ENCODE peak calls at places on chromosomes 16 and 17, in five cellular contexts. One of them, this sample, is unnamed.

GRCh38 chr17:4935650-4936049 is 3.6 kb downstream of the GP1BA start:
- DNase-seq in endodermal cell: no peak
- DNase-seq in CD4-positive, CD25-positive, alpha-beta regulatory T cell: no peak
- DNase-seq in GM23248: no peak
- DNase-seq in tibial artery: no peak
- DNase-seq in this sample: no peak

GRCh38 chr17:28865946-28866752 is 11.3 kb downstream of the ERAL1 start:
- DNase-seq in endodermal cell: no peak
- DNase-seq in CD4-positive, CD25-positive, alpha-beta regulatory T cell: no peak
- DNase-seq in GM23248: peak; percentile 51
- DNase-seq in tibial artery: no peak
- DNase-seq in this sample: no peak

GRCh38 chr17:79775635-79776034 is 2.3 kb upstream of the CBX2 start:
- DNase-seq in endodermal cell: no peak
- DNase-seq in CD4-positive, CD25-positive, alpha-beta regulatory T cell: no peak
- DNase-seq in GM23248: no peak
- DNase-seq in tibial artery: no peak
- DNase-seq in this sample: no peak

GRCh38 chr17:79036609-79037008 is 12.6 kb downstream of the C1QTNF1 start:
- DNase-seq in endodermal cell: peak; percentile 17
- DNase-seq in CD4-positive, CD25-positive, alpha-beta regulatory T cell: no peak
- DNase-seq in GM23248: peak; percentile 93
- DNase-seq in tibial artery: no peak
- DNase-seq in this sample: no peak

GRCh38 chr16:28213396-28213795 is 1.6 kb upstream of the XPO6 start:
- DNase-seq in endodermal cell: no peak
- DNase-seq in CD4-positive, CD25-positive, alpha-beta regulatory T cell: no peak
- DNase-seq in GM23248: no peak
- DNase-seq in tibial artery: no peak
- DNase-seq in this sample: no peak

GRCh38 chr17:44932526-44933097 is 15.0 kb downstream of the KIF18B start:
- DNase-seq in endodermal cell: peak; percentile 36
- DNase-seq in CD4-positive, CD25-positive, alpha-beta regulatory T cell: no peak
- DNase-seq in GM23248: no peak
- DNase-seq in tibial artery: no peak
- DNase-seq in this sample: peak; percentile 28

GRCh38 chr17:68981288-68981687 is 26.1 kb upstream of the ABCA8 start:
- DNase-seq in endodermal cell: no peak
- DNase-seq in CD4-positive, CD25-positive, alpha-beta regulatory T cell: no peak
- DNase-seq in GM23248: peak; percentile 45
- DNase-seq in tibial artery: peak; percentile 75
- DNase-seq in this sample: no peak

GRCh38 chr17:73628642-73629552 is 15.3 kb downstream of the SDK2 start:
- DNase-seq in endodermal cell: no peak
- DNase-seq in CD4-positive, CD25-positive, alpha-beta regulatory T cell: no peak
- DNase-seq in GM23248: no peak
- DNase-seq in tibial artery: no peak
- DNase-seq in this sample: no peak

GRCh38 chr16:53620476-53620875 is 83.2 kb downstream of the RPGRIP1L start:
- DNase-seq in endodermal cell: no peak
- DNase-seq in CD4-positive, CD25-positive, alpha-beta regulatory T cell: no peak
- DNase-seq in GM23248: no peak
- DNase-seq in tibial artery: no peak
- DNase-seq in this sample: no peak

GRCh38 chr16:54873081-54873480 is 57.6 kb upstream of the IRX5 start:
- DNase-seq in endodermal cell: no peak
- DNase-seq in CD4-positive, CD25-positive, alpha-beta regulatory T cell: no peak
- DNase-seq in GM23248: peak; percentile 10
- DNase-seq in tibial artery: no peak
- DNase-seq in this sample: no peak

GRCh38 chr17:38864636-38865398 is 5.0 kb upstream of the LASP1 start:
- DNase-seq in endodermal cell: peak; percentile 82
- DNase-seq in CD4-positive, CD25-positive, alpha-beta regulatory T cell: no peak
- DNase-seq in GM23248: peak; percentile 45
- DNase-seq in tibial artery: no peak
- DNase-seq in this sample: peak; percentile 69

GRCh38 chr16:84005391-84005790 is 37.2 kb downstream of the SLC38A8 start:
- DNase-seq in endodermal cell: no peak
- DNase-seq in CD4-positive, CD25-positive, alpha-beta regulatory T cell: no peak
- DNase-seq in GM23248: no peak
- DNase-seq in tibial artery: no peak
- DNase-seq in this sample: no peak

DNA sequence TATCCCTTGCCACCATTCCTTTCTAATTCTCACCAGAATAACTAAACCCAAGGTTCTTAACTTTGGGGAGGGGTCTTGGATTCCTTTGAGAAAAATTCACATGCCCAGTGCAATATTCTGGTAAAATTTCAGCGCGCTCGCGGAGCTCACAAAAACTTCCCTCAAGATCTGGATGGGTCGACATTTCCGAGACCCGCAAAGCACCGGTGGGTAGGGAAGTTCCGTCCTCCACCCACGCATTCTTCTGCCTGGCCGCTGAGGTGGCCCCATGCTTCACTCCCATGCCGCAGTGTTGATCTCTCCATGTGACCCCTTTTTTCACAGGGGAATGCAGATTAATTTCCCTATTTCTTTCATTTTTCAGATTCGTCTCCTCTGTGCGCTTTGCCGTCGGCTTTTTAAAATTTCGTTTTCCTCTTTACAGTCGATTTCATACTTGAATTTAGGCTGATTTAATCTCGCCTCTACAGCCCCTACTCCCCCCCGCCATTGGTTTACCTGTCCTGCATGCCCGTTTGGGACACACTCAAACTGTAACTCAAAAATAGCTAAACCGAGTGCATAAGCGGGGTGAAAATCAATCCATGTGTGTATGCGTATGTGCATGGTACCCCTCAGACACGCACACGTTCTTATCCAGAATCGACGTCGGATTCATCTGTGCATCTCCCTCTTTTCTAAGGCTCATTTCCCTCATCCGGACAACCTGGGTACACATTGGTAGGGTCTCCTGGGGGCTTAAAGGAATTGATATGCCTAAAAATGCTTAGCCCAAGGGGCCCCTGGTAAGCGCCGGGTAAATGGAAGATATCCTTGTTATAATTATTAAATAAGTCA is 1.4 kb upstream of the SP6 start:
- DNase-seq in endodermal cell: no peak
- DNase-seq in CD4-positive, CD25-positive, alpha-beta regulatory T cell: no peak
- DNase-seq in GM23248: peak; percentile 37
- DNase-seq in tibial artery: no peak
- DNase-seq in this sample: no peak
- H3K27me3 ChIP-seq in endodermal cell: peaks cover 82% of the 10 kb centered on the region
- H3K27me3 ChIP-seq in CD4-positive, CD25-positive, alpha-beta regulatory T cell: peaks cover 46% of the 10 kb centered on the region
- H3K27me3 ChIP-seq in GM23248: peaks cover 39% of the 10 kb centered on the region
- H3K27me3 ChIP-seq in tibial artery: peaks cover 4% of the 10 kb centered on the region
- H3K27me3 ChIP-seq in this sample: peaks cover 92% of the 10 kb centered on the region

DNA sequence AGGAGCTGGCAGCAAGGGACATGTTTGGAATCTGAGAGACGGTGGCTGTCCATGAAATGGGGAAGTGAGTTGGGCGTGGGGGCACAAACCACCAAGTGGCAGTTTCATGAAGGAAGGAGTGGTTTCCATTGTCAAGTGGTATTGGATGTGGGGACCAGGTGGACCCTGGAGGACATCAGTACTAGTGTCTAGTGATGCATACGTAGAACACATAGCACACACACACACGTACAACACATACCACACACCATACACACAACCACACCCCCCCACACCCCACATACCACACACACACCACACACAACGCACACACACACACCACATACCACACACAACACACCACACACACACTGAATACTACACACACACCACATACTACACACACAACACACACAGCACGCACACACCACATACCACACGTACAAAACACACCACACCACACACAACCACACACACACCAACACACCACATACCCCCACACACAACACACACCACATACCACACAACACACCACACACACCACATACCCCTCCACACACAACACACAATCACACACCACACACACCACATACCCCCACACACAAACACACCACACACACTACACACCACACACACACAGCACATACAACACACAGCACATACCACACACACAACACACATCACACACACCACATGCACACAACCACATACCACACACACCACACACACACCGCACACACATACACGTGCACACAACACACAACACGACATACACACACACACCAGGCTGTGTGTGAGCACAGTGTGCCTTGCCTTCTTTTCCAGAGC is 41.1 kb upstream of the GSE1 start:
- DNase-seq in endodermal cell: no peak
- DNase-seq in CD4-positive, CD25-positive, alpha-beta regulatory T cell: no peak
- DNase-seq in GM23248: no peak
- DNase-seq in tibial artery: no peak
- DNase-seq in this sample: no peak
- H3K4me3 ChIP-seq in endodermal cell: no peak overlapping the region
- H3K4me3 ChIP-seq in CD4-positive, CD25-positive, alpha-beta regulatory T cell: no peak overlapping the region
- H3K4me3 ChIP-seq in GM23248: no peak overlapping the region
- H3K4me3 ChIP-seq in tibial artery: no peak overlapping the region
- H3K4me3 ChIP-seq in this sample: no peak overlapping the region

GRCh38 chr17:76714822-76715461 is 4.2 kb upstream of the MXRA7 start:
- DNase-seq in endodermal cell: peak; percentile 93
- DNase-seq in CD4-positive, CD25-positive, alpha-beta regulatory T cell: peak; percentile 67
- DNase-seq in GM23248: peak; percentile 64
- DNase-seq in tibial artery: peak; percentile 77
- DNase-seq in this sample: peak; percentile 82

GRCh38 chr17:76715462-76715830 is 4.7 kb upstream of the MXRA7 start:
- DNase-seq in endodermal cell: no peak
- DNase-seq in CD4-positive, CD25-positive, alpha-beta regulatory T cell: no peak
- DNase-seq in GM23248: no peak
- DNase-seq in tibial artery: no peak
- DNase-seq in this sample: no peak

GRCh38 chr17:76714336-76714735 is 3.6 kb upstream of the MXRA7 start:
- DNase-seq in endodermal cell: no peak
- DNase-seq in CD4-positive, CD25-positive, alpha-beta regulatory T cell: no peak
- DNase-seq in GM23248: no peak
- DNase-seq in tibial artery: no peak
- DNase-seq in this sample: no peak

GRCh38 chr17:76716834-76717205 is 6.1 kb upstream of the MXRA7 start:
- DNase-seq in endodermal cell: no peak
- DNase-seq in CD4-positive, CD25-positive, alpha-beta regulatory T cell: no peak
- DNase-seq in GM23248: peak; percentile 94
- DNase-seq in tibial artery: no peak
- DNase-seq in this sample: no peak

GRCh38 chr17:76716146-76716833 is 5.5 kb upstream of the MXRA7 start:
- DNase-seq in endodermal cell: no peak
- DNase-seq in CD4-positive, CD25-positive, alpha-beta regulatory T cell: peak; percentile 27
- DNase-seq in GM23248: peak; percentile 100
- DNase-seq in tibial artery: peak; percentile 81
- DNase-seq in this sample: no peak
- H3K36me3 ChIP-seq in endodermal cell: peaks cover 73% of the 10 kb centered on the region
- H3K36me3 ChIP-seq in CD4-positive, CD25-positive, alpha-beta regulatory T cell: peaks cover 65% of the 10 kb centered on the region
- H3K36me3 ChIP-seq in GM23248: peaks cover 41% of the 10 kb centered on the region
- H3K36me3 ChIP-seq in tibial artery: peaks cover 84% of the 10 kb centered on the region
- H3K36me3 ChIP-seq in this sample: peaks cover 25% of the 10 kb centered on the region

DNA sequence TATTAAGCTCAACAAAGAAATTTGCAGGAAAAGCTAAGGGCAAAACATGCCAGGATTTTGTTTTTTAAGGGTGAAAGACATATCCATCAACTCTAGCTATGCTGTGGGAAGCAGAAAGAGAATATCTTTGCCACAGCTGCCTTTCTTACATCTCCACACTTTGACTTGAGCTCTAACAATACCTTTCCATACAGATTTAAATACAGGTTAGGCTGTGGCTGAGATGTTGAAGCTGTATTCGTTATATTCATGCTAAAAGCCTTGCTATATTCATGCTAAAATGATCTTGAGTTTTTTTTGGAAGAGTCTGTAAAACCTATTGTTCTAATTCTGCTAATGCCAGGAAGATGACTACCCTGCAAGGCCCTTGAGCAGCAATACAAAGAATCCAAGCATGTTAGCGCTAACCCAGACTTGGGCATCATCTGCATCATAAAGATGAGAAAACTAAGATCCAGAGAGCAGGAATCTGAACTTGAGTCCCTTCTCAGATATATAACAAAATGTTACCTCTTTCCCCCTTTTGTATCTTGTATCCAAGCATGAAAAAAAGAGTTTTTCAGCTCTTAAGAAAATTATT is 204.8 kb upstream of the C17orf78 start:
- DNase-seq in endodermal cell: no peak
- DNase-seq in CD4-positive, CD25-positive, alpha-beta regulatory T cell: no peak
- DNase-seq in GM23248: no peak
- DNase-seq in tibial artery: no peak
- DNase-seq in this sample: peak; percentile 34
- H3K27me3 ChIP-seq in endodermal cell: no peaks in the 10 kb centered on the region
- H3K27me3 ChIP-seq in CD4-positive, CD25-positive, alpha-beta regulatory T cell: no peaks in the 10 kb centered on the region
- H3K27me3 ChIP-seq in GM23248: no peaks in the 10 kb centered on the region
- H3K27me3 ChIP-seq in tibial artery: no peaks in the 10 kb centered on the region
- H3K27me3 ChIP-seq in this sample: no peaks in the 10 kb centered on the region

GRCh38 chr16:88920618-88921602 is 54.5 kb upstream of the PABPN1L start:
- DNase-seq in endodermal cell: no peak
- DNase-seq in CD4-positive, CD25-positive, alpha-beta regulatory T cell: no peak
- DNase-seq in GM23248: peak; percentile 84
- DNase-seq in tibial artery: peak; percentile 65
- DNase-seq in this sample: no peak
- H3K4me3 ChIP-seq in endodermal cell: no peak overlapping the region
- H3K4me3 ChIP-seq in CD4-positive, CD25-positive, alpha-beta regulatory T cell: no peak overlapping the region
- H3K4me3 ChIP-seq in GM23248: peak overlapping the region; percentile 32
- H3K4me3 ChIP-seq in tibial artery: no peak overlapping the region
- H3K4me3 ChIP-seq in this sample: no peak overlapping the region

GRCh38 chr16:85803570-85803969 is 4.1 kb downstream of the COX4I1 start:
- DNase-seq in endodermal cell: no peak
- DNase-seq in CD4-positive, CD25-positive, alpha-beta regulatory T cell: no peak
- DNase-seq in GM23248: no peak
- DNase-seq in tibial artery: no peak
- DNase-seq in this sample: no peak

GRCh38 chr16:85808926-85809325 is 9.4 kb downstream of the COX4I1 start:
- DNase-seq in endodermal cell: no peak
- DNase-seq in CD4-positive, CD25-positive, alpha-beta regulatory T cell: no peak
- DNase-seq in GM23248: no peak
- DNase-seq in tibial artery: no peak
- DNase-seq in this sample: no peak

GRCh38 chr16:85809645-85810044 is 10.2 kb downstream of the COX4I1 start:
- DNase-seq in endodermal cell: no peak
- DNase-seq in CD4-positive, CD25-positive, alpha-beta regulatory T cell: no peak
- DNase-seq in GM23248: no peak
- DNase-seq in tibial artery: no peak
- DNase-seq in this sample: no peak

GRCh38 chr16:85805442-85806045 is 6.0 kb downstream of the COX4I1 start:
- DNase-seq in endodermal cell: no peak
- DNase-seq in CD4-positive, CD25-positive, alpha-beta regulatory T cell: no peak
- DNase-seq in GM23248: no peak
- DNase-seq in tibial artery: no peak
- DNase-seq in this sample: no peak

DNA sequence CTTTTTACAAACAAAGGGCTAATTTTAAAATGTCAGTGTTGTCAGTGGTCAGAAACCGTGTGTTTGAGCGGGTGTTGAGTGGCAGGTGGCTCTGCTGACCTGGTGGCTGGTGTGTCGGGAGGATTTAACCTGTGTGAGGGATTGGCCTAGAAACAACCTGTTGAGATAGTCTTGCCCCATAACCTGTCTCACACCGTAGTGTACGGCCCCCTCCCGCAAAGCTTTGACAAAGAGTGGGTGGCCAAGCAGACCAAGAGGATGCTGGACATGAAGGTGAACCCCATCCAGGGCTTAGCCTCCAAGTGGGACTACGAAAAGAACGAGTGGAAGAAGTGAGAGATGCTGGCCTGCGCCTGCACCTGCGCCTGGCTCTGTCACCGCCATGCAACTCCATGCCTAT is 7.0 kb downstream of the COX4I1 start:
- DNase-seq in endodermal cell: no peak
- DNase-seq in CD4-positive, CD25-positive, alpha-beta regulatory T cell: no peak
- DNase-seq in GM23248: no peak
- DNase-seq in tibial artery: no peak
- DNase-seq in this sample: no peak
- H3K36me3 ChIP-seq in endodermal cell: peaks cover 56% of the 10 kb centered on the region
- H3K36me3 ChIP-seq in CD4-positive, CD25-positive, alpha-beta regulatory T cell: peaks cover 55% of the 10 kb centered on the region
- H3K36me3 ChIP-seq in GM23248: peaks cover 42% of the 10 kb centered on the region
- H3K36me3 ChIP-seq in tibial artery: peaks cover 58% of the 10 kb centered on the region
- H3K36me3 ChIP-seq in this sample: peaks cover 40% of the 10 kb centered on the region

This sample was measured in H7.